ENCODE peak calls at places on chromosome 11, in five cellular contexts. S is retina; C is upper lobe of right lung; K is NCI-H82; B is activated CD4-positive, alpha-beta T cell treated with anti-CD3 and anti-CD28 coated beads, Interleukin-2, amount 50 U/mL, for 1 hour. R is an unnamed sample.

GRCh38 chr11:1117970-1118369 is 39.8 kb upstream of the MUC5AC start:
- DNase-seq in S (no peak), C (no peak), K (no peak), B (no peak), R (peak; percentile 18)

GRCh38 chr11:78040691-78041379 is 17.8 kb upstream of the KCTD14 start:
- DNase-seq in S (no peak), C (no peak), K (no peak), B (no peak), R (no peak)

GRCh38 chr11:117824571-117825537 is at the start of gene FXYD2:
- DNase-seq in S (no peak), C (peak; percentile 67), K (no peak), B (no peak), R (no peak)

GRCh38 chr11:32108576-32108975 is 17.7 kb downstream of the RCN1 start:
- DNase-seq in S (no peak), C (no peak), K (no peak), B (no peak), R (no peak)

GRCh38 chr11:96384156-96384555 is 5.6 kb downstream of the CCDC82 start:
- DNase-seq in S (no peak), C (no peak), K (no peak), B (no peak), R (no peak)

GRCh38 chr11:123253223-123253622 is 58.2 kb upstream of the CLMP start:
- DNase-seq in S (no peak), C (no peak), K (no peak), B (no peak), R (no peak)

GRCh38 chr11:102546923-102547471 is 16.4 kb upstream of the MMP7 start:
- DNase-seq in S (no peak), C (no peak), K (no peak), B (no peak), R (no peak)

GRCh38 chr11:111514216-111515031 is at the start of gene HOATZ:
- DNase-seq in S (peak; percentile 76), C (no peak), K (peak; percentile 8), B (no peak), R (no peak)

GRCh38 chr11:108253176-108253575 is 30.3 kb downstream of the ATM start:
- DNase-seq in S (no peak), C (no peak), K (no peak), B (no peak), R (no peak)

GRCh38 chr11:127574528-127574927 is 574.0 kb upstream of the KIRREL3 start:
- DNase-seq in S (no peak), C (no peak), K (peak; percentile 33), B (no peak), R (no peak)

GRCh38 chr11:129947474-129947873 is 52.1 kb upstream of the NFRKB start:
- DNase-seq in S (no peak), C (no peak), K (no peak), B (no peak), R (no peak)

GRCh38 chr11:116062526-116063171 is 558.4 kb upstream of the CADM1 start:
- DNase-seq in S (peak; percentile 63), C (no peak), K (peak; percentile 97), B (no peak), R (no peak)

GRCh38 chr11:22478169-22478568 is 140.0 kb downstream of the SLC17A6 start:
- DNase-seq in S (no peak), C (no peak), K (no peak), B (no peak), R (no peak)